ENCODE peak calls at places on chromosomes 16 and 17, in four cellular contexts. One of them, this sample, is unnamed.

GRCh38 chr17:4513113-4514032 is 14.7 kb downstream of the SPNS2 start:
- DNase-seq in stimulated activated CD4-positive, alpha-beta T cell treated with anti-CD3 and anti-CD28 coated beads, TNF-alpha, amount 100 ng/mL, for 1 hour: no peak
- DNase-seq in left ventricle myocardium inferior: no peak
- DNase-seq in stimulated activated effector memory CD8-positive, alpha-beta T cell treated with anti-CD3 and anti-CD28 coated beads, Interleukin-12 subunit alpha, Interleukin-12 subunit beta, amount 100 ng/mL, for 72 hours: no peak
- DNase-seq in this sample: no peak

GRCh38 chr17:33200116-33200515 is 93.0 kb downstream of the ASIC2 start:
- DNase-seq in stimulated activated CD4-positive, alpha-beta T cell treated with anti-CD3 and anti-CD28 coated beads, TNF-alpha, amount 100 ng/mL, for 1 hour: no peak
- DNase-seq in stimulated activated effector memory CD8-positive, alpha-beta T cell treated with anti-CD3 and anti-CD28 coated beads, Interleukin-12 subunit alpha, Interleukin-12 subunit beta, amount 100 ng/mL, for 72 hours: no peak
- DNase-seq in left ventricle myocardium inferior: no peak
- DNase-seq in this sample: no peak

GRCh38 chr16:8863594-8864424 is 5.0 kb downstream of the CARHSP1 start:
- DNase-seq in left ventricle myocardium inferior: peak
- DNase-seq in stimulated activated effector memory CD8-positive, alpha-beta T cell treated with anti-CD3 and anti-CD28 coated beads, Interleukin-12 subunit alpha, Interleukin-12 subunit beta, amount 100 ng/mL, for 72 hours: no peak
- DNase-seq in stimulated activated CD4-positive, alpha-beta T cell treated with anti-CD3 and anti-CD28 coated beads, TNF-alpha, amount 100 ng/mL, for 1 hour: no peak
- DNase-seq in this sample: no peak

GRCh38 chr16:90031186-90031930 is 12.1 kb upstream of the DBNDD1 start:
- DNase-seq in stimulated activated effector memory CD8-positive, alpha-beta T cell treated with anti-CD3 and anti-CD28 coated beads, Interleukin-12 subunit alpha, Interleukin-12 subunit beta, amount 100 ng/mL, for 72 hours: no peak
- DNase-seq in left ventricle myocardium inferior: no peak
- DNase-seq in stimulated activated CD4-positive, alpha-beta T cell treated with anti-CD3 and anti-CD28 coated beads, TNF-alpha, amount 100 ng/mL, for 1 hour: no peak
- DNase-seq in this sample: no peak

GRCh38 chr17:37815516-37815915 is 70.7 kb upstream of the HNF1B start:
- DNase-seq in stimulated activated CD4-positive, alpha-beta T cell treated with anti-CD3 and anti-CD28 coated beads, TNF-alpha, amount 100 ng/mL, for 1 hour: no peak
- DNase-seq in stimulated activated effector memory CD8-positive, alpha-beta T cell treated with anti-CD3 and anti-CD28 coated beads, Interleukin-12 subunit alpha, Interleukin-12 subunit beta, amount 100 ng/mL, for 72 hours: no peak
- DNase-seq in left ventricle myocardium inferior: no peak
- DNase-seq in this sample: no peak

GRCh38 chr17:40098846-40099626 is 1.4 kb downstream of the NR1D1 start:
- DNase-seq in left ventricle myocardium inferior: peak
- DNase-seq in stimulated activated CD4-positive, alpha-beta T cell treated with anti-CD3 and anti-CD28 coated beads, TNF-alpha, amount 100 ng/mL, for 1 hour: peak
- DNase-seq in stimulated activated effector memory CD8-positive, alpha-beta T cell treated with anti-CD3 and anti-CD28 coated beads, Interleukin-12 subunit alpha, Interleukin-12 subunit beta, amount 100 ng/mL, for 72 hours: peak
- DNase-seq in this sample: peak

GRCh38 chr16:27310576-27311448 is 3.0 kb upstream of the IL4R start:
- DNase-seq in stimulated activated effector memory CD8-positive, alpha-beta T cell treated with anti-CD3 and anti-CD28 coated beads, Interleukin-12 subunit alpha, Interleukin-12 subunit beta, amount 100 ng/mL, for 72 hours: no peak
- DNase-seq in stimulated activated CD4-positive, alpha-beta T cell treated with anti-CD3 and anti-CD28 coated beads, TNF-alpha, amount 100 ng/mL, for 1 hour: no peak
- DNase-seq in left ventricle myocardium inferior: no peak
- DNase-seq in this sample: no peak

GRCh38 chr17:78185981-78186688 is 717 bp downstream of the TK1 start:
- DNase-seq in stimulated activated effector memory CD8-positive, alpha-beta T cell treated with anti-CD3 and anti-CD28 coated beads, Interleukin-12 subunit alpha, Interleukin-12 subunit beta, amount 100 ng/mL, for 72 hours: no peak
- DNase-seq in stimulated activated CD4-positive, alpha-beta T cell treated with anti-CD3 and anti-CD28 coated beads, TNF-alpha, amount 100 ng/mL, for 1 hour: no peak
- DNase-seq in left ventricle myocardium inferior: peak
- DNase-seq in this sample: no peak

GRCh38 chr17:72605543-72605942 is 484.7 kb downstream of the SOX9 start:
- DNase-seq in stimulated activated effector memory CD8-positive, alpha-beta T cell treated with anti-CD3 and anti-CD28 coated beads, Interleukin-12 subunit alpha, Interleukin-12 subunit beta, amount 100 ng/mL, for 72 hours: no peak
- DNase-seq in stimulated activated CD4-positive, alpha-beta T cell treated with anti-CD3 and anti-CD28 coated beads, TNF-alpha, amount 100 ng/mL, for 1 hour: no peak
- DNase-seq in left ventricle myocardium inferior: no peak
- DNase-seq in this sample: no peak

GRCh38 chr17:73592531-73592961 is 51.7 kb downstream of the SDK2 start:
- DNase-seq in left ventricle myocardium inferior: no peak
- DNase-seq in stimulated activated effector memory CD8-positive, alpha-beta T cell treated with anti-CD3 and anti-CD28 coated beads, Interleukin-12 subunit alpha, Interleukin-12 subunit beta, amount 100 ng/mL, for 72 hours: no peak
- DNase-seq in stimulated activated CD4-positive, alpha-beta T cell treated with anti-CD3 and anti-CD28 coated beads, TNF-alpha, amount 100 ng/mL, for 1 hour: no peak
- DNase-seq in this sample: no peak

GRCh38 chr16:8751481-8752311 is 45.7 kb downstream of the TMEM186 start:
- DNase-seq in stimulated activated CD4-positive, alpha-beta T cell treated with anti-CD3 and anti-CD28 coated beads, TNF-alpha, amount 100 ng/mL, for 1 hour: no peak
- DNase-seq in left ventricle myocardium inferior: no peak
- DNase-seq in stimulated activated effector memory CD8-positive, alpha-beta T cell treated with anti-CD3 and anti-CD28 coated beads, Interleukin-12 subunit alpha, Interleukin-12 subunit beta, amount 100 ng/mL, for 72 hours: no peak
- DNase-seq in this sample: no peak

GRCh38 chr16:23398987-23399805 is 53.8 kb downstream of the COG7 start:
- DNase-seq in stimulated activated CD4-positive, alpha-beta T cell treated with anti-CD3 and anti-CD28 coated beads, TNF-alpha, amount 100 ng/mL, for 1 hour: no peak
- DNase-seq in left ventricle myocardium inferior: peak
- DNase-seq in stimulated activated effector memory CD8-positive, alpha-beta T cell treated with anti-CD3 and anti-CD28 coated beads, Interleukin-12 subunit alpha, Interleukin-12 subunit beta, amount 100 ng/mL, for 72 hours: no peak
- DNase-seq in this sample: no peak

GRCh38 chr17:18191071-18191667 is 7.5 kb downstream of the ALKBH5 start:
- DNase-seq in left ventricle myocardium inferior: peak
- DNase-seq in stimulated activated CD4-positive, alpha-beta T cell treated with anti-CD3 and anti-CD28 coated beads, TNF-alpha, amount 100 ng/mL, for 1 hour: no peak
- DNase-seq in stimulated activated effector memory CD8-positive, alpha-beta T cell treated with anti-CD3 and anti-CD28 coated beads, Interleukin-12 subunit alpha, Interleukin-12 subunit beta, amount 100 ng/mL, for 72 hours: no peak
- DNase-seq in this sample: no peak

GRCh38 chr17:80279895-80280294 is 19.2 kb downstream of the RNF213 start:
- DNase-seq in stimulated activated effector memory CD8-positive, alpha-beta T cell treated with anti-CD3 and anti-CD28 coated beads, Interleukin-12 subunit alpha, Interleukin-12 subunit beta, amount 100 ng/mL, for 72 hours: no peak
- DNase-seq in stimulated activated CD4-positive, alpha-beta T cell treated with anti-CD3 and anti-CD28 coated beads, TNF-alpha, amount 100 ng/mL, for 1 hour: no peak
- DNase-seq in left ventricle myocardium inferior: peak
- DNase-seq in this sample: no peak

GRCh38 chr17:7479389-7480192 is at the start of gene ZBTB4:
- DNase-seq in left ventricle myocardium inferior: peak
- DNase-seq in stimulated activated CD4-positive, alpha-beta T cell treated with anti-CD3 and anti-CD28 coated beads, TNF-alpha, amount 100 ng/mL, for 1 hour: no peak
- DNase-seq in stimulated activated effector memory CD8-positive, alpha-beta T cell treated with anti-CD3 and anti-CD28 coated beads, Interleukin-12 subunit alpha, Interleukin-12 subunit beta, amount 100 ng/mL, for 72 hours: peak
- DNase-seq in this sample: peak